ENCODE peak calls at places on chromosome X, in five cellular contexts. R is cardiac septum, P is HFF-Myc, Q is ecto neural progenitor cell, C is EL. J is an unnamed sample.

GRCh38 chrX:74023203-74023602 is 280.8 kb upstream of the ZCCHC13 start:
- DNase-seq in P (no peak), C (no peak), Q (no peak), R (no peak), J (no peak)

GRCh38 chrX:55908685-55909212 is 191.2 kb downstream of the RRAGB start:
- DNase-seq in C (peak), P (no peak), Q (peak), R (no peak), J (peak)

GRCh38 chrX:70669120-70669519 is 224.5 kb downstream of the DLG3 start:
- DNase-seq in R (no peak), C (no peak), P (no peak), Q (no peak), J (no peak)

GRCh38 chrX:129000018-129000417 is 523.3 kb downstream of the SMARCA1 start:
- DNase-seq in P (no peak), R (no peak), Q (no peak), C (no peak), J (no peak)

GRCh38 chrX:143570747-143571146 is 53.5 kb upstream of the SPANXN3 start:
- DNase-seq in P (no peak), Q (no peak), C (no peak), R (no peak), J (no peak)

GRCh38 chrX:123590842-123591491 is 141.9 kb downstream of the THOC2 start:
- DNase-seq in Q (no peak), C (peak), P (no peak), R (no peak), J (no peak)

GRCh38 chrX:107442914-107443527 is 6.4 kb upstream of the FRMPD3 start:
- DNase-seq in R (no peak), P (no peak), C (no peak), Q (no peak), J (no peak)

GRCh38 chrX:149453030-149453429 is 52.1 kb downstream of the IDS start:
- DNase-seq in R (no peak), P (peak), Q (no peak), C (peak), J (peak)

GRCh38 chrX:134572816-134573682 is 85.2 kb downstream of the PLAC1 start:
- DNase-seq in P (no peak), R (no peak), Q (no peak), C (peak), J (peak)